ENCODE peak calls at places on chromosomes 5 and 9, in eight cellular contexts. O, M, K, F, R, X, C and J are unnamed samples.

GRCh38 chr5:43638556-43638955 is 35.6 kb downstream of the NNT start:
- DNase-seq in O (no peak), M (no peak), K (no peak), F (no peak), R (no peak), X (no peak), C (no peak), J (no peak)

GRCh38 chr5:110085826-110086225 is 396.1 kb downstream of the MAN2A1 start:
- DNase-seq in O (no peak), M (no peak), K (no peak), F (no peak), R (no peak), X (no peak), C (no peak), J (no peak)

GRCh38 chr5:6419340-6419852 is 29.3 kb upstream of the UBE2QL1 start:
- DNase-seq in O (peak), M (no peak), K (no peak), F (no peak), R (no peak), X (no peak), C (peak), J (peak)

GRCh38 chr9:131826966-131827525 is 87.2 kb upstream of the RAPGEF1 start:
- DNase-seq in O (no peak), M (no peak), K (no peak), F (no peak), R (no peak), X (no peak), C (no peak), J (no peak)

GRCh38 chr9:16521868-16522381 is 348.5 kb downstream of the BNC2 start:
- DNase-seq in O (no peak), M (peak), K (peak), F (no peak), R (peak), X (no peak), C (no peak), J (no peak)

GRCh38 chr9:91089405-91090131 is 272.1 kb downstream of the AUH start:
- DNase-seq in O (peak), M (peak), K (no peak), F (no peak), R (peak), X (peak), C (no peak), J (no peak)

GRCh38 chr5:159331099-159331973 is 1.0 kb upstream of the IL12B start:
- DNase-seq in O (peak), M (no peak), K (peak), F (no peak), R (peak), X (peak), C (peak), J (no peak)

GRCh38 chr9:127444921-127445850 is 6.0 kb downstream of the RPL12 start:
- DNase-seq in O (no peak), M (no peak), K (no peak), F (no peak), R (peak), X (no peak), C (no peak), J (no peak)

GRCh38 chr5:36744678-36745659 is 131.6 kb upstream of the NIPBL start:
- DNase-seq in O (peak), M (peak), K (peak), F (peak), R (peak), X (peak), C (peak), J (no peak)

GRCh38 chr5:150516011-150516410 is 8.1 kb downstream of the NDST1 start:
- DNase-seq in O (no peak), M (no peak), K (no peak), F (no peak), R (peak), X (no peak), C (no peak), J (no peak)

GRCh38 chr5:79202076-79202475 is 33.9 kb upstream of the JMY start:
- DNase-seq in O (no peak), M (no peak), K (no peak), F (no peak), R (peak), X (no peak), C (no peak), J (no peak)

GRCh38 chr5:93890657-93891056 is 149.3 kb upstream of the POU5F2 start:
- DNase-seq in O (peak), M (no peak), K (no peak), F (no peak), R (no peak), X (no peak), C (no peak), J (peak)

GRCh38 chr5:69517763-69518212 is 25.2 kb downstream of the OCLN start:
- DNase-seq in O (peak), M (no peak), K (no peak), F (no peak), R (no peak), X (peak), C (no peak), J (peak)

GRCh38 chr5:172383231-172383802 is 71.0 kb downstream of the SH3PXD2B start:
- DNase-seq in O (peak), M (no peak), K (peak), F (no peak), R (no peak), X (peak), C (no peak), J (no peak)

GRCh38 chr9:86741311-86742215 is 205.7 kb downstream of the GAS1 start:
- DNase-seq in O (no peak), M (no peak), K (no peak), F (no peak), R (peak), X (no peak), C (peak), J (no peak)

GRCh38 chr5:110625376-110625999 is 101.0 kb downstream of the TMEM232 start:
- DNase-seq in O (peak), M (peak), K (no peak), F (no peak), R (peak), X (no peak), C (no peak), J (no peak)

GRCh38 chr5:5306696-5307095 is 115.8 kb upstream of the ICE1 start:
- DNase-seq in O (no peak), M (no peak), K (peak), F (peak), R (peak), X (no peak), C (no peak), J (no peak)

GRCh38 chr9:20209421-20210340 is 412.6 kb downstream of the MLLT3 start:
- DNase-seq in O (no peak), M (no peak), K (no peak), F (no peak), R (no peak), X (no peak), C (no peak), J (no peak)

GRCh38 chr9:125238127-125238914 is 2.8 kb downstream of the HSPA5 start:
- DNase-seq in O (no peak), M (no peak), K (no peak), F (no peak), R (no peak), X (no peak), C (no peak), J (no peak)

GRCh38 chr9:131650254-131650653 is 89.6 kb downstream of the RAPGEF1 start:
- DNase-seq in O (no peak), M (peak), K (no peak), F (no peak), R (peak), X (no peak), C (no peak), J (no peak)

GRCh38 chr5:110112355-110112754 is 422.6 kb downstream of the MAN2A1 start:
- DNase-seq in O (no peak), M (no peak), K (no peak), F (no peak), R (peak), X (no peak), C (no peak), J (no peak)

GRCh38 chr9:38284768-38285080 is 107.8 kb upstream of the ALDH1B1 start:
- DNase-seq in O (peak), M (no peak), K (no peak), F (no peak), R (no peak), X (no peak), C (no peak), J (peak)

GRCh38 chr5:101326766-101327165 is 423.7 kb upstream of the ST8SIA4 start:
- DNase-seq in O (no peak), M (no peak), K (no peak), F (no peak), R (no peak), X (no peak), C (no peak), J (no peak)

GRCh38 chr9:32742296-32742695 is 41.0 kb upstream of the TMEM215 start:
- DNase-seq in O (no peak), M (no peak), K (peak), F (no peak), R (no peak), X (no peak), C (no peak), J (no peak)

GRCh38 chr5:137737349-137738256 is 1.7 kb upstream of the KLHL3 start:
- DNase-seq in O (no peak), M (no peak), K (no peak), F (no peak), R (peak), X (peak), C (no peak), J (no peak)

GRCh38 chr9:117400131-117400530 is 14.7 kb downstream of the ASTN2 start:
- DNase-seq in O (peak), M (no peak), K (no peak), F (no peak), R (no peak), X (no peak), C (peak), J (no peak)

GRCh38 chr9:121160025-121160424 is 41.6 kb downstream of the RAB14 start:
- DNase-seq in O (no peak), M (no peak), K (no peak), F (no peak), R (no peak), X (no peak), C (no peak), J (no peak)

GRCh38 chr5:138054863-138055558 is 22.1 kb upstream of the FAM13B start:
- DNase-seq in O (no peak), M (no peak), K (no peak), F (peak), R (peak), X (no peak), C (no peak), J (no peak)

GRCh38 chr9:120978987-120979386 is 52.4 kb upstream of the TRAF1 start:
- DNase-seq in O (no peak), M (no peak), K (no peak), F (no peak), R (no peak), X (no peak), C (no peak), J (no peak)

GRCh38 chr9:86098793-86099694 is at the start of gene GOLM1:
- DNase-seq in O (peak), M (no peak), K (peak), F (no peak), R (peak), X (peak), C (peak), J (no peak)

GRCh38 chr9:73347720-73348119 is 196.1 kb downstream of the ANXA1 start:
- DNase-seq in O (no peak), M (no peak), K (no peak), F (no peak), R (no peak), X (no peak), C (no peak), J (no peak)

GRCh38 chr5:127098246-127098645 is 24.9 kb upstream of the C5orf63 start:
- DNase-seq in O (no peak), M (no peak), K (no peak), F (no peak), R (no peak), X (no peak), C (no peak), J (no peak)

GRCh38 chr9:124770359-124771020 is 621 bp downstream of the NR6A1 start:
- DNase-seq in O (peak), M (no peak), K (no peak), F (no peak), R (no peak), X (peak), C (no peak), J (no peak)

GRCh38 chr9:26331223-26331622 is 561.4 kb downstream of the CAAP1 start:
- DNase-seq in O (no peak), M (no peak), K (no peak), F (no peak), R (peak), X (no peak), C (peak), J (no peak)

GRCh38 chr5:8756498-8757084 is 789.3 kb downstream of the SEMA5A start:
- DNase-seq in O (peak), M (no peak), K (no peak), F (peak), R (peak), X (no peak), C (peak), J (no peak)

GRCh38 chr5:56610093-56610698 is 205.2 kb upstream of the MAP3K1 start:
- DNase-seq in O (no peak), M (no peak), K (no peak), F (no peak), R (no peak), X (no peak), C (no peak), J (no peak)

GRCh38 chr9:136950656-136951030 is 1.4 kb upstream of the LCN12 start:
- DNase-seq in O (peak), M (no peak), K (no peak), F (no peak), R (no peak), X (no peak), C (no peak), J (no peak)

GRCh38 chr5:56175465-56175864 is 57.7 kb downstream of the ANKRD55 start:
- DNase-seq in O (no peak), M (peak), K (peak), F (no peak), R (peak), X (no peak), C (no peak), J (no peak)